ENCODE peak calls at places on chromosomes 1 and 21, in ten cellular contexts. R is lower lobe of right lung, H is endothelial cell, K is cardiac fibroblast, P is brain microvascular endothelial cell, U is testis, T is HFF-Myc, F is tibial nerve, C is GM12865, J is bronchial epithelial cell. N is an unnamed sample.

GRCh38 chr21:14119038-14119437 is 91.7 kb downstream of the LIPI start:
- DNase-seq in R (no peak), H (no peak), K (no peak), P (no peak), U (no peak), T (no peak), F (no peak), C (no peak), J (no peak), N (no peak)

GRCh38 chr1:116923421-116923820 is 13.7 kb downstream of the PTGFRN start:
- DNase-seq in R (no peak), H (no peak), K (peak; percentile 79), P (peak; percentile 12), U (no peak), T (no peak), F (no peak), C (no peak), J (no peak), N (no peak)

GRCh38 chr1:58763214-58763613 is 20.6 kb downstream of the JUN start:
- DNase-seq in R (no peak), H (no peak), K (peak; percentile 91), P (peak; percentile 87), U (no peak), T (no peak), F (no peak), C (no peak), J (peak; percentile 66), N (no peak)

GRCh38 chr1:26079178-26079563 is 11.7 kb upstream of the TRIM63 start:
- DNase-seq in R (no peak), H (no peak), K (no peak), P (no peak), U (no peak), T (no peak), F (no peak), C (no peak), J (no peak), N (no peak)

GRCh38 chr1:19644422-19644760 is 280 bp downstream of the NBL1 start:
- DNase-seq in R (no peak), H (no peak), K (no peak), P (no peak), U (no peak), T (no peak), F (no peak), C (no peak), J (no peak), N (no peak)

GRCh38 chr21:32658524-32658923 is 46.3 kb upstream of the CFAP298 start:
- DNase-seq in R (no peak), H (no peak), K (no peak), P (no peak), U (no peak), T (no peak), F (no peak), C (no peak), J (no peak), N (no peak)

GRCh38 chr1:43910359-43910758 is 23.2 kb upstream of the ARTN start:
- DNase-seq in R (no peak), H (no peak), K (no peak), P (no peak), U (no peak), T (no peak), F (no peak), C (no peak), J (no peak), N (no peak)

GRCh38 chr1:199223936-199224335 is 585.1 kb downstream of the PTPRC start:
- DNase-seq in R (no peak), H (no peak), K (peak; percentile 11), P (no peak), U (no peak), T (no peak), F (no peak), C (no peak), J (no peak), N (no peak)

GRCh38 chr1:204089044-204089751 is 16.3 kb downstream of the SOX13 start:
- DNase-seq in R (no peak), H (no peak), K (peak; percentile 73), P (no peak), U (peak; percentile 81), T (no peak), F (peak; percentile 71), C (no peak), J (peak; percentile 35), N (no peak)

GRCh38 chr21:43825936-43826622 is 36.7 kb downstream of the RRP1 start:
- DNase-seq in R (peak; percentile 57), H (no peak), K (no peak), P (no peak), U (no peak), T (no peak), F (no peak), C (no peak), J (no peak), N (no peak)

GRCh38 chr1:226873771-226874578 is 3.6 kb downstream of the PSEN2 start:
- DNase-seq in R (peak; percentile 16), H (no peak), K (no peak), P (no peak), U (no peak), T (no peak), F (no peak), C (no peak), J (no peak), N (no peak)

GRCh38 chr1:94240822-94241221 is 3.4 kb upstream of the ARHGAP29 start:
- DNase-seq in R (no peak), H (no peak), K (no peak), P (no peak), U (no peak), T (no peak), F (no peak), C (no peak), J (no peak), N (no peak)

GRCh38 chr1:186871784-186872183 is 43.0 kb downstream of the PLA2G4A start:
- DNase-seq in R (no peak), H (no peak), K (no peak), P (no peak), U (no peak), T (no peak), F (no peak), C (no peak), J (no peak), N (no peak)

GRCh38 chr1:17012775-17013501 is 1.2 kb upstream of the ATP13A2 start:
- DNase-seq in R (peak; percentile 20), H (no peak), K (peak; percentile 72), P (no peak), U (no peak), T (no peak), F (no peak), C (no peak), J (no peak), N (no peak)

GRCh38 chr21:32560896-32561295 is 24.4 kb downstream of the TCP10L start:
- DNase-seq in R (no peak), H (no peak), K (no peak), P (no peak), U (no peak), T (no peak), F (no peak), C (no peak), J (no peak), N (no peak)

GRCh38 chr1:36981771-36982622 is 52.3 kb downstream of the GRIK3 start:
- DNase-seq in R (no peak), H (no peak), K (no peak), P (no peak), U (peak; percentile 74), T (no peak), F (no peak), C (no peak), J (no peak), N (no peak)

GRCh38 chr1:154616659-154617345 is 8.8 kb upstream of the ADAR start:
- DNase-seq in R (no peak), H (no peak), K (no peak), P (peak; percentile 72), U (no peak), T (no peak), F (no peak), C (no peak), J (no peak), N (no peak)

GRCh38 chr21:42233067-42233981 is 14.4 kb downstream of the ABCG1 start:
- DNase-seq in R (peak; percentile 84), H (peak; percentile 53), K (peak; percentile 58), P (peak; percentile 18), U (peak; percentile 67), T (no peak), F (peak; percentile 74), C (peak; percentile 90), J (peak; percentile 66), N (no peak)
- TF ChIP-seq CTCF in R (peak; percentile 38), H (no peak), K (peak; percentile 24), P (peak; percentile 19), U (peak; percentile 10), T (no peak), F (no peak), C (peak; percentile 37), J (peak; percentile 63), N (no peak)

GRCh38 chr1:169712309-169712631 is 850 bp upstream of the SELL start:
- DNase-seq in R (no peak), H (no peak), K (no peak), P (no peak), U (no peak), T (no peak), F (no peak), C (no peak), J (no peak), N (no peak)
- TF ChIP-seq CTCF in R (no peak), H (no peak), K (no peak), P (no peak), U (no peak), T (no peak), F (no peak), C (no peak), J (no peak), N (no peak)

GRCh38 chr1:13992489-13993285 is 292.7 kb downstream of the PRDM2 start:
- DNase-seq in R (no peak), H (no peak), K (peak; percentile 10), P (no peak), U (no peak), T (no peak), F (no peak), C (no peak), J (no peak), N (no peak)
- TF ChIP-seq CTCF in R (no peak), H (no peak), K (no peak), P (no peak), U (no peak), T (no peak), F (no peak), C (no peak), J (no peak), N (no peak)

GRCh38 chr1:247386695-247387094 is 29.3 kb upstream of the NLRP3 start:
- DNase-seq in R (no peak), H (no peak), K (peak; percentile 68), P (peak; percentile 51), U (no peak), T (no peak), F (no peak), C (no peak), J (peak; percentile 60), N (no peak)

GRCh38 chr1:247386217-247386616 is 29.8 kb upstream of the NLRP3 start:
- DNase-seq in R (no peak), H (no peak), K (no peak), P (no peak), U (no peak), T (no peak), F (no peak), C (peak; percentile 62), J (no peak), N (no peak)

GRCh38 chr1:247387500-247387899 is 28.5 kb upstream of the NLRP3 start:
- DNase-seq in R (no peak), H (no peak), K (no peak), P (no peak), U (no peak), T (no peak), F (no peak), C (no peak), J (peak; percentile 32), N (no peak)

GRCh38 chr1:247387096-247387495 is 28.9 kb upstream of the NLRP3 start:
- DNase-seq in R (no peak), H (no peak), K (no peak), P (no peak), U (no peak), T (no peak), F (no peak), C (no peak), J (no peak), N (no peak)

GRCh38 chr1:247385283-247385682 is 30.7 kb upstream of the NLRP3 start:
- DNase-seq in R (no peak), H (no peak), K (peak; percentile 63), P (no peak), U (no peak), T (no peak), F (no peak), C (no peak), J (no peak), N (no peak)
- TF ChIP-seq CTCF in R (no peak), H (no peak), K (no peak), P (no peak), U (no peak), T (no peak), F (no peak), C (no peak), J (no peak), N (no peak)